ENCODE peak calls at places on chromosomes 12 and 14, in five cellular contexts. Q is effector memory CD4-positive, alpha-beta T cell; L is T-cell; T is activated CD4-positive, alpha-beta T cell treated with anti-CD3 and anti-CD28 coated beads for 48 hours; W is GM20000. F is an unnamed sample.

GRCh38 chr12:29893002-29893401 is 109.3 kb upstream of the TMTC1 start:
- DNase-seq in Q (no peak), W (no peak), T (no peak), L (no peak), F (no peak)

GRCh38 chr14:88879016-88879415 is 54.6 kb downstream of the TTC8 start:
- DNase-seq in Q (no peak), T (no peak), W (no peak), L (no peak), F (no peak)

GRCh38 chr14:101109347-101109638 is 205.8 kb upstream of the RTL1 start:
- DNase-seq in T (no peak), W (no peak), L (no peak), Q (no peak), F (no peak)

GRCh38 chr14:103122578-103123127 is 608 bp upstream of the TNFAIP2 start:
- DNase-seq in L (no peak), T (no peak), Q (no peak), W (no peak), F (no peak)

GRCh38 chr14:75631453-75631831 is 29.2 kb downstream of the ERG28 start:
- DNase-seq in Q (no peak), W (no peak), L (no peak), T (no peak), F (peak; percentile 85)

GRCh38 chr12:54437243-54437642 is 18.2 kb upstream of the ITGA5 start:
- DNase-seq in L (no peak), Q (no peak), T (no peak), W (no peak), F (no peak)

GRCh38 chr12:118359541-118359915 is 13.2 kb downstream of the TAOK3 start:
- DNase-seq in W (no peak), Q (no peak), T (peak; percentile 33), L (no peak), F (no peak)

GRCh38 chr14:96077983-96078686 is 39.0 kb downstream of the C14orf132 start:
- DNase-seq in T (no peak), Q (no peak), W (peak; percentile 43), L (no peak), F (no peak)

GRCh38 chr14:47269788-47270492 is 405.5 kb downstream of the MDGA2 start:
- DNase-seq in W (no peak), T (no peak), Q (no peak), L (no peak), F (no peak)

GRCh38 chr12:24780969-24781368 is 167.9 kb downstream of the BCAT1 start:
- DNase-seq in L (no peak), T (no peak), Q (no peak), W (peak; percentile 8), F (no peak)

GRCh38 chr12:109714141-109714912 is 702 bp downstream of the FAM222A start:
- DNase-seq in T (peak; percentile 59), Q (peak; percentile 4), L (no peak), W (peak; percentile 80), F (no peak)

GRCh38 chr12:65025070-65025469 is 96.0 kb downstream of the WIF1 start:
- DNase-seq in L (no peak), W (no peak), T (no peak), Q (no peak), F (no peak)

GRCh38 chr14:50599700-50600444 is 39.9 kb downstream of the ATL1 start:
- DNase-seq in T (no peak), W (peak; percentile 24), L (no peak), Q (no peak), F (no peak)

GRCh38 chr12:53985900-53986685 is 1.1 kb downstream of the HOXC10 start:
- DNase-seq in L (no peak), Q (no peak), T (no peak), W (no peak), F (no peak)

GRCh38 chr12:51421266-51421884 is 3.3 kb upstream of the SLC4A8 start:
- DNase-seq in L (peak; percentile 4), W (peak; percentile 65), T (peak; percentile 51), Q (no peak), F (peak; percentile 28)

GRCh38 chr12:111926631-111927030 is 84.6 kb downstream of the MAPKAPK5 start:
- DNase-seq in T (no peak), Q (no peak), W (no peak), L (no peak), F (no peak)

GRCh38 chr12:72031066-72031465 is 92.4 kb downstream of the TPH2 start:
- DNase-seq in L (no peak), Q (no peak), W (no peak), T (no peak), F (no peak)

GRCh38 chr12:75455839-75456238 is 24.7 kb upstream of the GLIPR1 start:
- DNase-seq in W (no peak), T (no peak), Q (no peak), L (no peak), F (no peak)

GRCh38 chr12:83997425-83997824 is 915.2 kb downstream of the SLC6A15 start:
- DNase-seq in Q (no peak), W (no peak), L (no peak), T (no peak), F (no peak)

GRCh38 chr14:52240623-52241022 is 26.9 kb upstream of the PTGDR start:
- DNase-seq in W (no peak), Q (no peak), T (no peak), L (no peak), F (no peak)

GRCh38 chr12:71195338-71195896 is 37.6 kb upstream of the TSPAN8 start:
- DNase-seq in T (no peak), W (no peak), Q (no peak), L (no peak), F (no peak)

GRCh38 chr12:87119713-87120112 is 863.5 kb upstream of the MGAT4C start:
- DNase-seq in Q (no peak), W (no peak), L (no peak), T (no peak), F (no peak)

GRCh38 chr12:12056951-12057350 is 13.8 kb upstream of the BCL2L14 start:
- DNase-seq in T (no peak), L (no peak), Q (no peak), W (no peak), F (no peak)

GRCh38 chr14:25103820-25104219 is 53.9 kb upstream of the STXBP6 start:
- DNase-seq in T (no peak), L (no peak), Q (no peak), W (no peak), F (no peak)

GRCh38 chr12:80946591-80946990 is 8.9 kb upstream of the LIN7A start:
- DNase-seq in Q (no peak), T (no peak), L (no peak), W (no peak), F (no peak)

GRCh38 chr14:41609704-41610183 is 3.1 kb downstream of the LRFN5 start:
- DNase-seq in T (peak; percentile 14), Q (no peak), W (peak; percentile 17), L (no peak), F (no peak)

F was measured in iPS DF 19.7.